ENCODE peak calls at places on chromosomes 3 and 15, in four cellular contexts. One of them, this sample, is unnamed.

GRCh38 chr3:69008980-69009379 is 4.5 kb downstream of the EOGT start:
- DNase-seq in breast epithelium: no peak
- DNase-seq in IMR-90: no peak
- DNase-seq in heart left ventricle: no peak
- DNase-seq in this sample: no peak

GRCh38 chr15:96403932-96404331 is 73.4 kb downstream of the NR2F2 start:
- DNase-seq in heart left ventricle: no peak
- DNase-seq in breast epithelium: no peak
- DNase-seq in IMR-90: no peak
- DNase-seq in this sample: no peak

GRCh38 chr15:36156855-36157521 is 422.4 kb upstream of the CDIN1 start:
- DNase-seq in IMR-90: peak; percentile 56
- DNase-seq in breast epithelium: peak; percentile 16
- DNase-seq in heart left ventricle: peak; percentile 58
- DNase-seq in this sample: no peak

GRCh38 chr3:45826908-45827307 is 15.0 kb downstream of the LZTFL1 start:
- DNase-seq in heart left ventricle: no peak
- DNase-seq in breast epithelium: no peak
- DNase-seq in IMR-90: no peak
- DNase-seq in this sample: no peak

GRCh38 chr3:166510382-166510781 is 673.2 kb upstream of the BCHE start:
- DNase-seq in IMR-90: no peak
- DNase-seq in breast epithelium: no peak
- DNase-seq in heart left ventricle: no peak
- DNase-seq in this sample: no peak

GRCh38 chr15:25674948-25675347 is 188.2 kb downstream of the ATP10A start:
- DNase-seq in IMR-90: no peak
- DNase-seq in breast epithelium: peak; percentile 79
- DNase-seq in heart left ventricle: peak; percentile 56
- DNase-seq in this sample: no peak

GRCh38 chr15:67105065-67105951 is 39.9 kb downstream of the SMAD3 start:
- DNase-seq in IMR-90: peak; percentile 99
- DNase-seq in breast epithelium: peak; percentile 67
- DNase-seq in heart left ventricle: no peak
- DNase-seq in this sample: peak; percentile 63

GRCh38 chr3:52197842-52198625 is at the start of gene ALAS1:
- DNase-seq in breast epithelium: peak; percentile 83
- DNase-seq in heart left ventricle: peak; percentile 96
- DNase-seq in IMR-90: peak; percentile 82
- DNase-seq in this sample: peak; percentile 93

GRCh38 chr3:165170236-165170635 is 25.9 kb downstream of the SLITRK3 start:
- DNase-seq in breast epithelium: no peak
- DNase-seq in IMR-90: no peak
- DNase-seq in heart left ventricle: no peak
- DNase-seq in this sample: no peak

GRCh38 chr3:28226020-28226419 is 15.4 kb upstream of the CMC1 start:
- DNase-seq in heart left ventricle: no peak
- DNase-seq in IMR-90: no peak
- DNase-seq in breast epithelium: no peak
- DNase-seq in this sample: no peak

GRCh38 chr15:88124199-88124598 is 132.3 kb downstream of the NTRK3 start:
- DNase-seq in breast epithelium: no peak
- DNase-seq in IMR-90: no peak
- DNase-seq in heart left ventricle: no peak
- DNase-seq in this sample: no peak

GRCh38 chr3:14870564-14871060 is 51.9 kb downstream of the FGD5 start:
- DNase-seq in IMR-90: no peak
- DNase-seq in heart left ventricle: no peak
- DNase-seq in breast epithelium: no peak
- DNase-seq in this sample: no peak

GRCh38 chr3:171056528-171056927 is 30.0 kb upstream of the SLC2A2 start:
- DNase-seq in breast epithelium: no peak
- DNase-seq in IMR-90: peak; percentile 81
- DNase-seq in heart left ventricle: no peak
- DNase-seq in this sample: no peak

GRCh38 chr3:60294181-60294580 is 957.1 kb downstream of the FHIT start:
- DNase-seq in breast epithelium: no peak
- DNase-seq in IMR-90: peak; percentile 85
- DNase-seq in heart left ventricle: no peak
- DNase-seq in this sample: no peak

GRCh38 chr3:40690696-40691597 is 166.2 kb downstream of the ZNF621 start:
- DNase-seq in heart left ventricle: peak; percentile 88
- DNase-seq in IMR-90: no peak
- DNase-seq in breast epithelium: peak; percentile 92
- DNase-seq in this sample: no peak

GRCh38 chr3:153734777-153735551 is 386.2 kb upstream of the ARHGEF26 start:
- DNase-seq in breast epithelium: no peak
- DNase-seq in heart left ventricle: no peak
- DNase-seq in IMR-90: no peak
- DNase-seq in this sample: peak; percentile 3

GRCh38 chr15:55003900-55004879 is 192.6 kb downstream of the RSL24D1 start:
- DNase-seq in IMR-90: no peak
- DNase-seq in heart left ventricle: peak; percentile 28
- DNase-seq in breast epithelium: no peak
- DNase-seq in this sample: no peak

GRCh38 chr15:39919740-39920509 is at the start of gene GPR176:
- DNase-seq in heart left ventricle: peak; percentile 51
- DNase-seq in breast epithelium: no peak
- DNase-seq in IMR-90: peak; percentile 84
- DNase-seq in this sample: peak; percentile 63

GRCh38 chr3:25094932-25095690 is 333.0 kb upstream of the RARB start:
- DNase-seq in breast epithelium: no peak
- DNase-seq in IMR-90: no peak
- DNase-seq in heart left ventricle: no peak
- DNase-seq in this sample: no peak

GRCh38 chr3:129039271-129040038 is 21.1 kb upstream of the GP9 start:
- DNase-seq in heart left ventricle: peak; percentile 69
- DNase-seq in IMR-90: no peak
- DNase-seq in breast epithelium: no peak
- DNase-seq in this sample: no peak

GRCh38 chr3:72384602-72385001 is 463.6 kb downstream of the SHQ1 start:
- DNase-seq in heart left ventricle: no peak
- DNase-seq in breast epithelium: no peak
- DNase-seq in IMR-90: no peak
- DNase-seq in this sample: no peak

GRCh38 chr15:71800835-71801745 is 9.3 kb upstream of the NR2E3 start:
- DNase-seq in IMR-90: peak; percentile 89
- DNase-seq in heart left ventricle: no peak
- DNase-seq in breast epithelium: peak; percentile 29
- DNase-seq in this sample: peak; percentile 48

GRCh38 chr3:171350364-171350763 is 109.8 kb downstream of the TNIK start:
- DNase-seq in heart left ventricle: no peak
- DNase-seq in IMR-90: no peak
- DNase-seq in breast epithelium: no peak
- DNase-seq in this sample: no peak

GRCh38 chr3:129673897-129674797 is 67.7 kb upstream of the PLXND1 start:
- DNase-seq in breast epithelium: no peak
- DNase-seq in heart left ventricle: no peak
- DNase-seq in IMR-90: no peak
- DNase-seq in this sample: no peak

GRCh38 chr15:92930061-92930460 is 29.9 kb downstream of the CHD2 start:
- DNase-seq in IMR-90: peak; percentile 65
- DNase-seq in breast epithelium: no peak
- DNase-seq in heart left ventricle: no peak
- DNase-seq in this sample: no peak

GRCh38 chr3:106130384-106131084 is 261.7 kb upstream of the CBLB start:
- DNase-seq in heart left ventricle: no peak
- DNase-seq in breast epithelium: no peak
- DNase-seq in IMR-90: peak; percentile 87
- DNase-seq in this sample: no peak

GRCh38 chr15:67035886-67036285 is 29.5 kb upstream of the SMAD3 start:
- DNase-seq in breast epithelium: no peak
- DNase-seq in heart left ventricle: no peak
- DNase-seq in IMR-90: peak; percentile 51
- DNase-seq in this sample: no peak

GRCh38 chr3:42778644-42779043 is 5.6 kb upstream of the CCDC13 start:
- DNase-seq in breast epithelium: no peak
- DNase-seq in heart left ventricle: no peak
- DNase-seq in IMR-90: peak; percentile 87
- DNase-seq in this sample: no peak

DNA sequence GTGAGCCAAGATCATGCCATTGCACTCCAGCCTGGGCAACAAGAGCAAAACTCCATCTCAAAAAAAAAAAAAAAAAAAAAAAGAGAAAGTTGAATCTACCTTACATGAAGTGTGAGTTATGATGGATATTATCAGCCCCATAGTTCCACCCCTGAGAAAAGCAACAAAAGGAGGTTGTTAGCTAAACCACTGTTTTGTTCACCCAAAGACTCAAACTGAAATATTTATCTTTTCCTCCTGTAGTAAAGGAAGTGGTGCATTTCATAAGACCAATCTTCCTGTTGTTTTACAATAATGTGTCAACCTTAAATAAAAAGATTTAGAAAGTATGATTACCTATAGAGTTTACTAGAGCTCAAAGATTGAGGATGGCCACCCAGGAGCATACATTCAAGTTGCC is 18.7 kb upstream of the TRMT10C start:
- DNase-seq in breast epithelium: no peak
- DNase-seq in IMR-90: no peak
- DNase-seq in heart left ventricle: no peak
- DNase-seq in this sample: no peak
- TF ChIP-seq POLR2A in breast epithelium: no peak
- TF ChIP-seq POLR2A in IMR-90: no peak
- TF ChIP-seq POLR2A in heart left ventricle: no peak
- TF ChIP-seq POLR2A in this sample: no peak

GRCh38 chr15:73632670-73633058 is 525 bp downstream of the NPTN start:
- DNase-seq in breast epithelium: no peak
- DNase-seq in heart left ventricle: no peak
- DNase-seq in IMR-90: no peak
- DNase-seq in this sample: no peak

GRCh38 chr15:73633991-73634495 is 854 bp upstream of the NPTN start:
- DNase-seq in heart left ventricle: no peak
- DNase-seq in IMR-90: peak; percentile 96
- DNase-seq in breast epithelium: peak; percentile 41
- DNase-seq in this sample: peak; percentile 38

GRCh38 chr15:73633111-73633990 is at the start of gene NPTN:
- DNase-seq in IMR-90: peak; percentile 96
- DNase-seq in heart left ventricle: peak; percentile 99
- DNase-seq in breast epithelium: peak; percentile 97
- DNase-seq in this sample: peak; percentile 76

GRCh38 chr15:73630796-73631471 is 2.3 kb downstream of the NPTN start:
- DNase-seq in breast epithelium: no peak
- DNase-seq in IMR-90: no peak
- DNase-seq in heart left ventricle: no peak
- DNase-seq in this sample: no peak

DNA sequence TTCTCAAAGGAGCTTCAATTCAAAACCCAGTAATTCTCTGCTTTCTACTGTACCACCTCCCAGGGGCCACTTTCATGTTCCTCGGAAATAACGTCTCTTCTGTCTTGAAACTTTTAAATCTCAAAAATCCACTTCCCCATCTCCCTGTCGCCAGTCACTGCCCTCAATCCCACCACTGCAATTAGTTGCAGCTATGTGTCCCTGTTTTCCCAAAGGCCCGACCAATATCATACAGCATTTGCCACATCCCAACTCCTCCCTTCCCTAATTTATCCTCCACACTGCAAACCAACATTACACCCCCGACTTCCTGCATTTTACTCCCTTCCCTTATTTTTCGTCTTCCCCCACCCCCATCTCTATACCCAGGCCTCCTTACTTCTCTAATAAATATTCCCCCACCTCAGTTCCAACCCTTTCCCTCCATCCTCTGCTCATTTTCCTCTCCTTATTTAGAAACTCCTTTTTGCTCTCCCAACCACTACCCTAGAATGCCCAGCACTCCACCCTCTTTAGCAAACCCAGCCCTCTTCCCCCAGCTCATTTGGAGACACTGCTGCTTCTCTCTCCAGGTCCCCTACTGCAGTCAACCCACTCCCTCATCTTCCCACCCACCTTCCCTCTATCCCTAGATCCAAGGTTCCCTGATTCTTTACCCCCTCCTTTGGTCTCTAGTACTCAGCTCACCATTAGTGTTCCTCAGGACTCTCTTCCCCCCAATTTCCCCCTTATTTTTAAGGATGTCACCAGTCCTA is 1.1 kb downstream of the NPTN start:
- DNase-seq in breast epithelium: peak; percentile 62
- DNase-seq in IMR-90: peak; percentile 59
- DNase-seq in heart left ventricle: peak; percentile 42
- DNase-seq in this sample: no peak
- TF ChIP-seq POLR2A in breast epithelium: peak; percentile 8
- TF ChIP-seq POLR2A in IMR-90: peak; percentile 51
- TF ChIP-seq POLR2A in heart left ventricle: peak; percentile 64
- TF ChIP-seq POLR2A in this sample: no peak

GRCh38 chr15:100341662-100342560 is at the start of gene ADAMTS17:
- DNase-seq in heart left ventricle: peak; percentile 97
- DNase-seq in IMR-90: peak; percentile 39
- DNase-seq in breast epithelium: peak; percentile 96
- DNase-seq in this sample: no peak
- TF ChIP-seq POLR2A in heart left ventricle: peak; percentile 95
- TF ChIP-seq POLR2A in IMR-90: no peak
- TF ChIP-seq POLR2A in breast epithelium: peak; percentile 64
- TF ChIP-seq POLR2A in this sample: no peak

GRCh38 chr3:169146866-169147245 is 516.7 kb downstream of the MECOM start:
- DNase-seq in breast epithelium: no peak
- DNase-seq in IMR-90: peak; percentile 6
- DNase-seq in heart left ventricle: peak; percentile 24
- DNase-seq in this sample: no peak

GRCh38 chr3:169144691-169145090 is 518.8 kb downstream of the MECOM start:
- DNase-seq in heart left ventricle: no peak
- DNase-seq in IMR-90: peak; percentile 26
- DNase-seq in breast epithelium: no peak
- DNase-seq in this sample: no peak

GRCh38 chr3:169147246-169148008 is 516.1 kb downstream of the MECOM start:
- DNase-seq in breast epithelium: no peak
- DNase-seq in IMR-90: peak; percentile 61
- DNase-seq in heart left ventricle: peak; percentile 65
- DNase-seq in this sample: peak; percentile 55

GRCh38 chr3:169145551-169145950 is 518.0 kb downstream of the MECOM start:
- DNase-seq in IMR-90: no peak
- DNase-seq in heart left ventricle: no peak
- DNase-seq in breast epithelium: no peak
- DNase-seq in this sample: no peak

GRCh38 chr3:169146112-169146665 is 517.3 kb downstream of the MECOM start:
- DNase-seq in heart left ventricle: peak; percentile 55
- DNase-seq in IMR-90: peak; percentile 64
- DNase-seq in breast epithelium: no peak
- DNase-seq in this sample: peak; percentile 28
- TF ChIP-seq POLR2A in heart left ventricle: peak; percentile 21
- TF ChIP-seq POLR2A in IMR-90: peak; percentile 64
- TF ChIP-seq POLR2A in breast epithelium: no peak
- TF ChIP-seq POLR2A in this sample: no peak

GRCh38 chr15:69666921-69667811 is 214.5 kb downstream of the RPLP1 start:
- DNase-seq in IMR-90: no peak
- DNase-seq in heart left ventricle: peak; percentile 55
- DNase-seq in breast epithelium: no peak
- DNase-seq in this sample: no peak
- TF ChIP-seq POLR2A in IMR-90: no peak
- TF ChIP-seq POLR2A in heart left ventricle: no peak
- TF ChIP-seq POLR2A in breast epithelium: no peak
- TF ChIP-seq POLR2A in this sample: no peak

DNA sequence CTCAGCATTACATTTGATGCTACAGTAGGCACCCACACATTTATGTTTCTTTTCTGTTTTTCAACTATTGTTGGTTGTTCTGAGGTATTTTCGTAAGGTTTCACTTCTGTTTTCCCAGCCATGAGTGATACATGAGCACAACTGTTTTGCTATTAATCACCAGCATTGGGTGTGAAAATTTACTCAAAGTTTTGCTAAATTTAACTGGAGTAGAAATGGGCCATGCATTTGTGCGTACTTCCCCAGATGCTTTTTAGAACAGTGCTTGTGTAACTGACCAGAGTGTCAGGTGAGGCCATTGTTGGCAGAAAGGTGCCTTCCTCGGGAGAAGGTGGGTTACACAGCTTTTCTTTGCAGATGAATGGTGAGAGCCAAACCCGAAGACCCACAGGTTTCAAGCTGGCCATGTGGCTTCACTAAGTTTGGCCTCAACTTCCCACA is 70.4 kb downstream of the ST6GAL1 start:
- DNase-seq in heart left ventricle: no peak
- DNase-seq in breast epithelium: no peak
- DNase-seq in IMR-90: no peak
- DNase-seq in this sample: no peak
- TF ChIP-seq POLR2A in heart left ventricle: no peak
- TF ChIP-seq POLR2A in breast epithelium: no peak
- TF ChIP-seq POLR2A in IMR-90: no peak
- TF ChIP-seq POLR2A in this sample: no peak

This sample was measured in H54.